ENCODE peak calls at places on chromosomes 7 and 10, in five cellular contexts. N is GM12878, B is K562, A is IMR-90, I is HepG2. L is an unnamed sample.

GRCh38 chr7:128847721-128848211 is 14.9 kb upstream of the ATP6V1F start:
- DNase-seq in N (no peak), I (no peak), A (no peak), B (no peak), L (no peak)

GRCh38 chr10:91759581-91759986 is 38.6 kb upstream of the TNKS2 start:
- DNase-seq in N (no peak), A (peak; percentile 50), B (no peak), I (no peak), L (peak; percentile 10)

GRCh38 chr7:20892776-20893175 is 106.1 kb upstream of the SP8 start:
- DNase-seq in I (no peak), B (no peak), A (no peak), N (no peak), L (no peak)

GRCh38 chr7:45036801-45037200 is 36.8 kb downstream of the CCM2 start:
- DNase-seq in B (no peak), I (no peak), N (no peak), A (no peak), L (no peak)

GRCh38 chr7:23938230-23938629 is 228.2 kb downstream of the STK31 start:
- DNase-seq in B (no peak), N (no peak), I (no peak), A (no peak), L (no peak)

GRCh38 chr10:67785098-67785497 is 52.9 kb downstream of the DNAJC12 start:
- DNase-seq in A (no peak), I (no peak), B (no peak), N (no peak), L (no peak)

GRCh38 chr10:61628875-61629513 is 33.7 kb upstream of the CABCOCO1 start:
- DNase-seq in B (no peak), A (peak; percentile 95), I (peak; percentile 7), N (no peak), L (peak; percentile 36)

GRCh38 chr7:40879941-40880558 is 745.2 kb downstream of the SUGCT start:
- DNase-seq in A (no peak), N (no peak), I (no peak), B (no peak), L (no peak)

GRCh38 chr10:117074621-117075020 is 63.4 kb downstream of the VAX1 start:
- DNase-seq in B (no peak), I (peak; percentile 3), A (no peak), N (no peak), L (peak; percentile 32)

GRCh38 chr7:94996331-94996730 is 88.9 kb downstream of the PPP1R9A start:
- DNase-seq in B (no peak), I (no peak), N (no peak), A (no peak), L (no peak)

GRCh38 chr7:71768470-71768869 is 636.5 kb downstream of the GALNT17 start:
- DNase-seq in I (no peak), N (no peak), A (no peak), B (no peak), L (no peak)

GRCh38 chr10:62413048-62413447 is 38.9 kb downstream of the ZNF365 start:
- DNase-seq in A (no peak), I (no peak), N (no peak), B (no peak), L (no peak)

GRCh38 chr10:128569546-128569945 is 443.3 kb upstream of the MKI67 start:
- DNase-seq in N (no peak), A (no peak), B (no peak), I (no peak), L (no peak)

GRCh38 chr10:68957654-68958053 is 1.7 kb downstream of the DDX21 start:
- DNase-seq in B (no peak), A (no peak), I (no peak), N (no peak), L (no peak)

GRCh38 chr7:144622751-144623150 is 213.1 kb downstream of the TPK1 start:
- DNase-seq in N (no peak), A (no peak), B (no peak), I (no peak), L (no peak)

GRCh38 chr10:6058677-6059475 is 3.3 kb downstream of the IL2RA start:
- DNase-seq in B (no peak), A (no peak), I (no peak), N (no peak), L (no peak)

GRCh38 chr7:17446340-17446739 is 147.9 kb downstream of the AHR start:
- DNase-seq in I (no peak), A (no peak), N (no peak), B (no peak), L (no peak)

GRCh38 chr10:126902157-126902556 is 3.1 kb upstream of the DOCK1 start:
- DNase-seq in B (no peak), N (no peak), I (peak; percentile 9), A (peak; percentile 69), L (peak; percentile 69)

GRCh38 chr7:13980474-13980873 is 9.0 kb downstream of the ETV1 start:
- DNase-seq in A (no peak), N (no peak), I (no peak), B (no peak), L (no peak)

GRCh38 chr10:73248259-73248724 is 1.2 kb upstream of the DNAJC9 start:
- DNase-seq in B (no peak), A (no peak), I (no peak), N (no peak), L (no peak)

GRCh38 chr7:154859747-154860620 is 142.9 kb downstream of the PAXIP1 start:
- DNase-seq in B (no peak), I (no peak), N (no peak), A (no peak), L (no peak)

GRCh38 chr7:134865001-134865845 is 85.8 kb downstream of the CALD1 start:
- DNase-seq in B (no peak), N (peak; percentile 19), A (peak; percentile 76), I (no peak), L (no peak)

GRCh38 chr10:85557077-85557476 is 809.5 kb downstream of the GRID1 start:
- DNase-seq in B (no peak), I (no peak), N (no peak), A (no peak), L (peak; percentile 18)

GRCh38 chr7:151060113-151060415 is 675 bp downstream of the SLC4A2 start:
- DNase-seq in A (no peak), I (no peak), B (no peak), N (no peak), L (no peak)

GRCh38 chr7:151059362-151060112 is at the start of gene SLC4A2:
- DNase-seq in I (peak; percentile 50), A (peak; percentile 58), B (peak; percentile 95), N (no peak), L (peak; percentile 76)

GRCh38 chr7:151061241-151062110 is 2.1 kb downstream of the SLC4A2 start:
- DNase-seq in I (no peak), N (no peak), A (no peak), B (peak; percentile 59), L (no peak)

GRCh38 chr7:151062111-151062398 is 2.7 kb downstream of the SLC4A2 start:
- DNase-seq in A (no peak), N (no peak), B (no peak), I (no peak), L (no peak)

DNA sequence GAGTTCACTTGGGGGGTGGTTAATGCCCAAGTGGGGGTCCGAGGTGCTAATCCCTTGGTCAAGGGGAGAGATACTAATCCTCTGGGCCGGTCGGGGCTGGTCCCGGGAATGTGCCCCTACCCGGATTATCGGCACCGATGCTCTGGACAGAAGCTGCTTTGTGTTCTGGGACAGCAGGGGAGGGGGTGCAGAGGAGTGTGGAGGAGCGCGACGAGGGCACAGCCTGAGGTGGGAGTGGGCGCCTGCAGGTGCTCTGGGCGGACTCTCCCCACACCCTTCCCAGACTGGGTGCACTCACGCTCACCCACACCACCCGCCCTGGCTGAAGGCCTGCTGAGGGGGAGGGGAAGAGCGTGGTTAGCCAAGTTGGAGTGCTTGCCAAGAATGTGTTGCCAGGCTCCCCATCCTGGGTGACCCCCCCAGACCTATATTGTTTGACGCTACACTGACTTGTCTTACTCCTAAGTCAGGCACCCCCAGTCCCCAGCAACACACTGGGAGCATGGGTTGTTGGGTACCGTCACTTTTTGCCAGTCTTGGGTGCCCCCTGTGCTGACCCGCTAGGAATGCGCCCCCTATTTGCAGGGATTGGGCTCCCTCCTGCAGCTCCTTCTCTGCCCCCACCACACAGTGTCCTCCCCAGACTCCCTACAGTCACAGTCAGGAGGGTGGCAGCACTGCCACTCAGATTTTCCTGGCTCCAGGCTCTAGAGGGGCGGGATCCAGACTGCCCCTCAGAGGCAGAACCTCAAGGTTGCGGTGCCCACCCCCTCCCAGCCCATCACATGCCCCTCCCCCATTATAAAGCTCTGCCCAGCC is 1.2 kb downstream of the SLC4A2 start:
- DNase-seq in B (no peak), N (no peak), A (no peak), I (peak; percentile 42), L (peak; percentile 79)
- TF ChIP-seq SMC3 in B (no peak), N (no peak), A (no peak), I (no peak), L (no peak)

GRCh38 chr7:73308665-73309214 is at the start of gene NSUN5:
- DNase-seq in B (peak; percentile 95), I (peak; percentile 74), N (peak; percentile 56), A (peak; percentile 48), L (peak; percentile 89)
- TF ChIP-seq CEBPB in B (peak; percentile 78), I (no peak), N (no peak), A (no peak), L (peak; percentile 7)

GRCh38 chr10:43599333-43599732 is 6.9 kb upstream of the ZNF485 start:
- DNase-seq in B (no peak), N (no peak), I (no peak), A (no peak), L (no peak)

GRCh38 chr10:43598447-43598846 is 7.8 kb upstream of the ZNF485 start:
- DNase-seq in B (no peak), I (no peak), A (peak; percentile 58), N (no peak), L (no peak)

GRCh38 chr10:43595739-43596298 is 10.4 kb upstream of the ZNF485 start:
- DNase-seq in N (peak; percentile 78), B (no peak), I (no peak), A (no peak), L (no peak)

GRCh38 chr10:43594944-43595589 is 11.2 kb upstream of the ZNF485 start:
- DNase-seq in I (no peak), A (peak; percentile 50), B (no peak), N (peak; percentile 84), L (no peak)

DNA sequence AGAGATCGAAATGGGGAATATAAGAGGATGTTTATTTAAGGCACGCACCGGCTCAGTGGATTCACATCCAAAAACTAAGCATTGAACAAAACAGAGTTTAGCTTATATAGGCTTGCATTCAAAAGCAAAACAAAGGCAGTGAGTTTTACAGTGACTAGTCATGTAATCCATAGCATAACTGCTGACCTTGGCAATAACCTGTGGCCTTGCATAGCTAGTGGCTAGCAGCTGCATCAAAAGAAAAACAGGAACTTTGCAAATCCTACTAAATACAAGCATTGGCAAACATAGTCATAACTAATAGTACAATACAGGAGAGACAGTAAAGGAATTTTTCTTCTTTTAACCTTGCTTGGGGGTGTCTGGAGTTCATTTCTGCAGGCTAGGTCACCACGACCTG is 9.7 kb upstream of the ZNF485 start:
- DNase-seq in B (no peak), N (no peak), I (peak; percentile 8), A (no peak), L (no peak)
- TF ChIP-seq SMC3 in B (no peak), N (no peak), I (no peak), A (no peak), L (no peak)

GRCh38 chr7:113216038-113216437 is 97.7 kb upstream of the SMIM30 start:
- DNase-seq in N (no peak), I (no peak), B (no peak), A (no peak), L (no peak)

DNA sequence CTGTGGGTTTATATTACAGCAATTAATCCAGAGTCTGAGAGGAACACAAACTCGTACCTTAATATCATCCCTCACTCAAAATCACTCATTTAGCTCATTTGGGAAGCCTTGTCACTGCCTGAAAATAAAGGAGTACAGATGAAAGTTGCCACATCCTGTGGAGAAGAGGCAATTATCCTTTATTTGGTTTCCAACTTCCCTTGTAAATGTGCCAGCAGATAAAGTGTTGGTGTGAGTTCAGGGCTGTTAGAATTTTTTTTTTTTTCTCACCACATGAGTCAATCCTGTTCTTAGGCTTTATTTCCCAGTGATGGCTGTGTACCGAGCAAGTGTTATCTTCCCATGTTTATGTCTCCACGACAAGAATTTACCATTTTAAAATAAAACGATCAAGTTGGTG is 99.0 kb upstream of the SMIM30 start:
- DNase-seq in I (no peak), A (no peak), N (no peak), B (no peak), L (no peak)
- TF ChIP-seq CEBPB in I (no peak), A (no peak), N (no peak), B (no peak), L (no peak)